ENCODE peak calls at places on chromosome 21, in five cellular contexts. B, R, W, K and F are unnamed samples.

GRCh38 chr21:22791986-22792560 is 1793.9 kb downstream of the NCAM2 start:
- DNase-seq in K (peak; percentile 32), R (peak; percentile 23), W (peak; percentile 37), B (no peak), F (no peak)

GRCh38 chr21:45974073-45975016 is 7.2 kb upstream of the COL6A1 start:
- DNase-seq in R (peak; percentile 66), W (no peak), B (peak; percentile 76), K (no peak), F (peak; percentile 84)

GRCh38 chr21:36816556-36817130 is 117.7 kb downstream of the SIM2 start:
- DNase-seq in W (peak; percentile 57), R (no peak), B (no peak), K (no peak), F (no peak)

GRCh38 chr21:44956356-44957046 is 16.7 kb downstream of the SLX9 start:
- DNase-seq in B (no peak), W (no peak), R (no peak), K (no peak), F (no peak)

GRCh38 chr21:39009587-39010225 is 173.5 kb downstream of the PSMG1 start:
- DNase-seq in R (no peak), K (no peak), W (no peak), B (no peak), F (no peak)

GRCh38 chr21:33127154-33127893 is 57.4 kb downstream of the OLIG1 start:
- DNase-seq in R (peak; percentile 68), W (peak; percentile 41), K (peak; percentile 59), B (peak; percentile 79), F (peak; percentile 87)

GRCh38 chr21:29343517-29343916 is 44.8 kb downstream of the BACH1 start:
- DNase-seq in W (no peak), R (no peak), B (no peak), K (no peak), F (no peak)

GRCh38 chr21:34072145-34073031 is 990 bp upstream of the MRPS6 start:
- DNase-seq in K (no peak), B (no peak), R (no peak), W (peak; percentile 16), F (no peak)